ENCODE peak calls at places on chromosomes 11 and 22, in ten cellular contexts. X, V, D, C, O, S, Z, A, N and U are unnamed samples.

GRCh38 chr11:69449320-69450063 is 32.0 kb upstream of the LINC01488 start:
- DNase-seq in X (no peak), V (peak; percentile 80), D (no peak), C (peak; percentile 69), O (peak; percentile 87), S (no peak), Z (no peak), A (no peak), N (peak; percentile 93), U (peak; percentile 87)

GRCh38 chr11:13868710-13869403 is 93.7 kb upstream of the SPON1 start:
- DNase-seq in X (no peak), V (no peak), D (no peak), C (no peak), O (no peak), S (no peak), Z (no peak), A (no peak), N (no peak), U (no peak)

GRCh38 chr11:81497202-81497804 is 1236.4 kb downstream of the FAM181B start:
- DNase-seq in X (no peak), V (no peak), D (peak; percentile 3), C (no peak), O (no peak), S (no peak), Z (no peak), A (no peak), N (peak; percentile 30), U (no peak)

GRCh38 chr11:43517518-43517917 is 158.8 kb downstream of the TTC17 start:
- DNase-seq in X (no peak), V (no peak), D (no peak), C (no peak), O (no peak), S (no peak), Z (no peak), A (no peak), N (no peak), U (no peak)

GRCh38 chr11:65776196-65776595 is 4.6 kb downstream of the AP5B1 start:
- DNase-seq in X (no peak), V (peak; percentile 63), D (no peak), C (peak; percentile 29), O (peak; percentile 62), S (no peak), Z (no peak), A (peak; percentile 91), N (no peak), U (peak; percentile 24)

GRCh38 chr11:120643254-120643653 is 131.7 kb downstream of the GRIK4 start:
- DNase-seq in X (no peak), V (no peak), D (no peak), C (no peak), O (no peak), S (no peak), Z (no peak), A (no peak), N (no peak), U (no peak)

GRCh38 chr22:29633514-29634312 is 30.3 kb downstream of the NF2 start:
- DNase-seq in X (no peak), V (no peak), D (no peak), C (no peak), O (no peak), S (no peak), Z (no peak), A (no peak), N (peak; percentile 12), U (no peak)

GRCh38 chr11:128502736-128503135 is 84.6 kb downstream of the ETS1 start:
- DNase-seq in X (no peak), V (no peak), D (no peak), C (no peak), O (no peak), S (no peak), Z (no peak), A (no peak), N (no peak), U (no peak)

GRCh38 chr22:26589845-26590524 is at the start of gene TPST2:
- DNase-seq in X (peak; percentile 85), V (peak; percentile 86), D (peak; percentile 33), C (peak; percentile 83), O (peak; percentile 83), S (peak; percentile 76), Z (peak; percentile 61), A (peak; percentile 94), N (peak; percentile 86), U (peak; percentile 85)
- TF ChIP-seq CTCF in X (no peak), V (no peak), D (no peak), C (no peak), O (no peak), S (no peak), Z (no peak), A (peak; percentile 7), N (no peak), U (no peak)

GRCh38 chr11:132850106-132850505 is 682.2 kb downstream of the OPCML start:
- DNase-seq in X (no peak), V (no peak), D (no peak), C (no peak), O (no peak), S (no peak), Z (no peak), A (peak; percentile 62), N (no peak), U (no peak)
- TF ChIP-seq POLR2A in X (no peak), V (no peak), D (no peak), C (no peak), O (no peak), S (no peak), Z (no peak), A (no peak), N (no peak), U (no peak)

GRCh38 chr11:62805991-62806441 is 776 bp upstream of the NXF1 start:
- DNase-seq in X (peak; percentile 16), V (no peak), D (no peak), C (no peak), O (no peak), S (no peak), Z (no peak), A (no peak), N (peak; percentile 50), U (no peak)

GRCh38 chr11:62806611-62807121 is 1.4 kb upstream of the NXF1 start:
- DNase-seq in X (peak; percentile 10), V (peak; percentile 70), D (no peak), C (no peak), O (no peak), S (peak; percentile 39), Z (no peak), A (no peak), N (no peak), U (peak; percentile 59)

GRCh38 chr11:62805044-62805892 is at the start of gene NXF1:
- DNase-seq in X (peak; percentile 96), V (peak; percentile 97), D (peak; percentile 84), C (peak; percentile 97), O (peak; percentile 95), S (peak; percentile 93), Z (peak; percentile 95), A (peak; percentile 99), N (peak; percentile 98), U (peak; percentile 99)

GRCh38 chr11:62811659-62812058 is 6.4 kb upstream of the NXF1 start:
- DNase-seq in X (no peak), V (no peak), D (no peak), C (no peak), O (no peak), S (no peak), Z (no peak), A (no peak), N (no peak), U (no peak)

DNA sequence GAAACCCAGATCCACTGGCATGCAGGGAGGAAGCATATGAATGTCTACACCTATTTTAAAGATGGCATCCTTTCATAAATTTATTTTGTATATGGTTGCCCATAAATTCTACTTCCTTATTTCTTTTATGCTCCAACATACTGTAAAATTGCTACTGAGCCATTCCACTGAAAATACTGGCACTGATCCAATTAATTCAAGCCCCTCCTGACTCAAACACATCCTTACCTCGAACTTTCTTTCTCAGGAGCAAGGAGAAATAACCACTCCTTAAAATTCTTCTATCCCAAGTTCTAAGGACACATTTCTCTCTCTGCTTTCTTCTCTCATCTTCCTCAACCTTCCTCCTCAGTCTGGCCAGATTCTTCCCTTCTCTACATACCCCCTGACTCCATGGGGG is 5.5 kb upstream of the NXF1 start:
- DNase-seq in X (no peak), V (no peak), D (no peak), C (no peak), O (no peak), S (no peak), Z (no peak), A (no peak), N (no peak), U (no peak)
- TF ChIP-seq EP300 in X (no peak), V (no peak), D (no peak), C (no peak), O (no peak), S (no peak), Z (no peak), A (no peak), N (no peak), U (no peak)

DNA sequence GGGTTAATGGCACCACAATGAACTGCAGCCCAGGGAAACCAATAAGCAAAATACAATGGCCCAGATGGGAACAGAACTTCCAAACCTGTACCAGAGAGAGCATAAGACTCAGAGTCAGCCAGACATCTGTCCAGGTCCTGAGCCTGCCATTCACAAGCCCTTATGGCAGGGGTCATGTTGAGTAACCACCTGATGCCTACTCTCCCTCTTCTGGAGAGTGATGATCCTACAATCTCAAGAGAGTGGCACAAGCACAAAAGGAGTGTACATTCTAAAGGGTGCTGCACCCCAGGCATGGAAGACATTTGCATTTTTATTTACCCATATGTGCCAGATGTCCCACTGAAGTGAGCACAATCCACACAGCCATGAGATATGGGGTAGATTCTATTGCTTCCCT is 10.6 kb downstream of the TENM4 start:
- DNase-seq in X (no peak), V (no peak), D (no peak), C (no peak), O (no peak), S (no peak), Z (no peak), A (peak; percentile 79), N (no peak), U (no peak)
- TF ChIP-seq CTCF in X (no peak), V (no peak), D (no peak), C (no peak), O (no peak), S (no peak), Z (no peak), A (no peak), N (no peak), U (no peak)

GRCh38 chr22:38272373-38273134 is at the start of gene TMEM184B:
- DNase-seq in X (peak; percentile 83), V (peak; percentile 89), D (peak; percentile 46), C (peak; percentile 86), O (peak; percentile 83), S (peak; percentile 76), Z (peak; percentile 66), A (no peak), N (peak; percentile 91), U (peak; percentile 84)
- TF ChIP-seq POLR2A in X (peak; percentile 51), V (no peak), D (peak; percentile 75), C (no peak), O (peak; percentile 68), S (peak; percentile 95), Z (peak; percentile 99), A (peak; percentile 60), N (no peak), U (no peak)

GRCh38 chr11:79287952-79288351 is 152.9 kb downstream of the TENM4 start:
- DNase-seq in X (no peak), V (no peak), D (no peak), C (no peak), O (no peak), S (peak; percentile 52), Z (no peak), A (no peak), N (no peak), U (no peak)
- TF ChIP-seq EP300 in X (no peak), V (no peak), D (no peak), C (no peak), O (no peak), S (no peak), Z (no peak), A (no peak), N (no peak), U (no peak)